ENCODE peak calls at places on chromosome 19, in five cellular contexts. One of them, this sample, is unnamed.

GRCh38 chr19:7246601-7247000 is 47.6 kb downstream of the INSR start:
- ATAC-seq in lower lobe of right lung: no peak
- ATAC-seq in PC-3: no peak
- ATAC-seq in activated CD8-positive, alpha-beta T cell treated with anti-CD3 and anti-CD28 coated beads, Interleukin-2, amount 10 ng/mL, durations not matched to agents 7 days and 5 days: no peak
- ATAC-seq in WTC11: no peak
- ATAC-seq in this sample: no peak

GRCh38 chr19:16641695-16642094 is 13.7 kb upstream of the MED26 start:
- ATAC-seq in lower lobe of right lung: no peak
- ATAC-seq in PC-3: no peak
- ATAC-seq in activated CD8-positive, alpha-beta T cell treated with anti-CD3 and anti-CD28 coated beads, Interleukin-2, amount 10 ng/mL, durations not matched to agents 7 days and 5 days: no peak
- ATAC-seq in WTC11: no peak
- ATAC-seq in this sample: no peak

GRCh38 chr19:35228177-35228930 is at the start of gene FAM187B:
- ATAC-seq in lower lobe of right lung: no peak
- ATAC-seq in PC-3: no peak
- ATAC-seq in activated CD8-positive, alpha-beta T cell treated with anti-CD3 and anti-CD28 coated beads, Interleukin-2, amount 10 ng/mL, durations not matched to agents 7 days and 5 days: no peak
- ATAC-seq in WTC11: no peak
- ATAC-seq in this sample: no peak

GRCh38 chr19:23887642-23888041 is 27.0 kb upstream of the ZNF726 start:
- ATAC-seq in lower lobe of right lung: no peak
- ATAC-seq in PC-3: peak; percentile 51
- ATAC-seq in activated CD8-positive, alpha-beta T cell treated with anti-CD3 and anti-CD28 coated beads, Interleukin-2, amount 10 ng/mL, durations not matched to agents 7 days and 5 days: no peak
- ATAC-seq in WTC11: no peak
- ATAC-seq in this sample: peak; percentile 42

GRCh38 chr19:44647144-44647543 is 3.4 kb downstream of the PVR start:
- ATAC-seq in lower lobe of right lung: no peak
- ATAC-seq in PC-3: no peak
- ATAC-seq in activated CD8-positive, alpha-beta T cell treated with anti-CD3 and anti-CD28 coated beads, Interleukin-2, amount 10 ng/mL, durations not matched to agents 7 days and 5 days: no peak
- ATAC-seq in WTC11: no peak
- ATAC-seq in this sample: no peak

GRCh38 chr19:55442372-55443044 is 592 bp downstream of the SHISA7 start:
- ATAC-seq in lower lobe of right lung: no peak
- ATAC-seq in PC-3: peak; percentile 31
- ATAC-seq in activated CD8-positive, alpha-beta T cell treated with anti-CD3 and anti-CD28 coated beads, Interleukin-2, amount 10 ng/mL, durations not matched to agents 7 days and 5 days: peak; percentile 13
- ATAC-seq in WTC11: peak; percentile 18
- ATAC-seq in this sample: peak; percentile 10

GRCh38 chr19:33781536-33781935 is 15.1 kb upstream of the KCTD15 start:
- ATAC-seq in lower lobe of right lung: no peak
- ATAC-seq in PC-3: no peak
- ATAC-seq in activated CD8-positive, alpha-beta T cell treated with anti-CD3 and anti-CD28 coated beads, Interleukin-2, amount 10 ng/mL, durations not matched to agents 7 days and 5 days: no peak
- ATAC-seq in WTC11: no peak
- ATAC-seq in this sample: no peak

GRCh38 chr19:17488593-17489391 is 18.5 kb downstream of the SLC27A1 start:
- ATAC-seq in lower lobe of right lung: peak; percentile 98
- ATAC-seq in PC-3: peak; percentile 98
- ATAC-seq in activated CD8-positive, alpha-beta T cell treated with anti-CD3 and anti-CD28 coated beads, Interleukin-2, amount 10 ng/mL, durations not matched to agents 7 days and 5 days: peak; percentile 92
- ATAC-seq in WTC11: peak; percentile 96
- ATAC-seq in this sample: peak; percentile 94

GRCh38 chr19:35074426-35075201 is 33.1 kb downstream of the HPN start:
- ATAC-seq in lower lobe of right lung: peak; percentile 29
- ATAC-seq in PC-3: no peak
- ATAC-seq in activated CD8-positive, alpha-beta T cell treated with anti-CD3 and anti-CD28 coated beads, Interleukin-2, amount 10 ng/mL, durations not matched to agents 7 days and 5 days: no peak
- ATAC-seq in WTC11: peak; percentile 26
- ATAC-seq in this sample: no peak

GRCh38 chr19:460877-461609 is at the start of gene SHC2:
- ATAC-seq in lower lobe of right lung: peak; percentile 29
- ATAC-seq in PC-3: no peak
- ATAC-seq in activated CD8-positive, alpha-beta T cell treated with anti-CD3 and anti-CD28 coated beads, Interleukin-2, amount 10 ng/mL, durations not matched to agents 7 days and 5 days: no peak
- ATAC-seq in WTC11: no peak
- ATAC-seq in this sample: no peak

GRCh38 chr19:8445488-8446001 is 770 bp downstream of the HNRNPM start:
- ATAC-seq in lower lobe of right lung: peak; percentile 76
- ATAC-seq in PC-3: peak; percentile 12
- ATAC-seq in activated CD8-positive, alpha-beta T cell treated with anti-CD3 and anti-CD28 coated beads, Interleukin-2, amount 10 ng/mL, durations not matched to agents 7 days and 5 days: peak; percentile 27
- ATAC-seq in WTC11: no peak
- ATAC-seq in this sample: peak; percentile 54

GRCh38 chr19:4409123-4409933 is 6.9 kb downstream of the CHAF1A start:
- ATAC-seq in lower lobe of right lung: no peak
- ATAC-seq in PC-3: no peak
- ATAC-seq in activated CD8-positive, alpha-beta T cell treated with anti-CD3 and anti-CD28 coated beads, Interleukin-2, amount 10 ng/mL, durations not matched to agents 7 days and 5 days: no peak
- ATAC-seq in WTC11: peak; percentile 94
- ATAC-seq in this sample: no peak

GRCh38 chr19:16168465-16169081 is 4.8 kb downstream of the CIB3 start:
- ATAC-seq in lower lobe of right lung: peak; percentile 52
- ATAC-seq in PC-3: peak; percentile 71
- ATAC-seq in activated CD8-positive, alpha-beta T cell treated with anti-CD3 and anti-CD28 coated beads, Interleukin-2, amount 10 ng/mL, durations not matched to agents 7 days and 5 days: peak; percentile 49
- ATAC-seq in WTC11: no peak
- ATAC-seq in this sample: no peak

GRCh38 chr19:21084343-21084742 is 2.3 kb downstream of the ZNF714 start:
- ATAC-seq in lower lobe of right lung: peak; percentile 48
- ATAC-seq in PC-3: no peak
- ATAC-seq in activated CD8-positive, alpha-beta T cell treated with anti-CD3 and anti-CD28 coated beads, Interleukin-2, amount 10 ng/mL, durations not matched to agents 7 days and 5 days: no peak
- ATAC-seq in WTC11: no peak
- ATAC-seq in this sample: peak; percentile 62

GRCh38 chr19:34282611-34283519 is 28.5 kb downstream of the GARRE1 start:
- ATAC-seq in lower lobe of right lung: no peak
- ATAC-seq in PC-3: peak; percentile 29
- ATAC-seq in activated CD8-positive, alpha-beta T cell treated with anti-CD3 and anti-CD28 coated beads, Interleukin-2, amount 10 ng/mL, durations not matched to agents 7 days and 5 days: no peak
- ATAC-seq in WTC11: no peak
- ATAC-seq in this sample: peak; percentile 48

GRCh38 chr19:55189424-55189823 is 9.3 kb upstream of the SYT5 start:
- ATAC-seq in lower lobe of right lung: peak; percentile 73
- ATAC-seq in PC-3: peak; percentile 99
- ATAC-seq in activated CD8-positive, alpha-beta T cell treated with anti-CD3 and anti-CD28 coated beads, Interleukin-2, amount 10 ng/mL, durations not matched to agents 7 days and 5 days: no peak
- ATAC-seq in WTC11: no peak
- ATAC-seq in this sample: peak; percentile 99

GRCh38 chr19:32404939-32405430 is 585 bp upstream of the DPY19L3 start:
- ATAC-seq in lower lobe of right lung: peak; percentile 61
- ATAC-seq in PC-3: peak; percentile 12
- ATAC-seq in activated CD8-positive, alpha-beta T cell treated with anti-CD3 and anti-CD28 coated beads, Interleukin-2, amount 10 ng/mL, durations not matched to agents 7 days and 5 days: peak; percentile 9
- ATAC-seq in WTC11: peak; percentile 8
- ATAC-seq in this sample: peak; percentile 27

GRCh38 chr19:12350185-12350889 is 15.1 kb downstream of the ZNF442 start:
- ATAC-seq in lower lobe of right lung: no peak
- ATAC-seq in PC-3: no peak
- ATAC-seq in activated CD8-positive, alpha-beta T cell treated with anti-CD3 and anti-CD28 coated beads, Interleukin-2, amount 10 ng/mL, durations not matched to agents 7 days and 5 days: no peak
- ATAC-seq in WTC11: no peak
- ATAC-seq in this sample: no peak

GRCh38 chr19:10368101-10368803 is 12.1 kb downstream of the TYK2 start:
- ATAC-seq in lower lobe of right lung: no peak
- ATAC-seq in PC-3: peak; percentile 35
- ATAC-seq in activated CD8-positive, alpha-beta T cell treated with anti-CD3 and anti-CD28 coated beads, Interleukin-2, amount 10 ng/mL, durations not matched to agents 7 days and 5 days: peak; percentile 33
- ATAC-seq in WTC11: peak; percentile 57
- ATAC-seq in this sample: no peak

GRCh38 chr19:2867025-2867991 is at the start of gene ZNF556:
- ATAC-seq in lower lobe of right lung: no peak
- ATAC-seq in PC-3: no peak
- ATAC-seq in activated CD8-positive, alpha-beta T cell treated with anti-CD3 and anti-CD28 coated beads, Interleukin-2, amount 10 ng/mL, durations not matched to agents 7 days and 5 days: no peak
- ATAC-seq in WTC11: peak; percentile 30
- ATAC-seq in this sample: peak; percentile 99

This sample was measured in esophagus mucosa.